ENCODE peak calls at places on chromosomes 7 and 10, in ten cellular contexts. G, N, O, P, S, K, V, U, I and C are unnamed samples.

GRCh38 chr7:110718514-110719205 is 372.3 kb upstream of the LRRN3 start:
- DNase-seq in O (no peak), U (no peak), P (no peak), I (no peak), G (no peak), V (no peak), N (no peak), K (no peak), S (no peak), C (no peak)

GRCh38 chr10:50653142-50653541 is 29.4 kb upstream of the SGMS1 start:
- DNase-seq in N (peak; percentile 77), S (peak; percentile 24), I (peak; percentile 22), V (no peak), O (peak; percentile 38), P (no peak), G (peak; percentile 59), K (no peak), U (no peak), C (peak; percentile 58)

GRCh38 chr10:112782176-112782907 is 167.7 kb upstream of the TCF7L2 start:
- DNase-seq in O (no peak), S (peak; percentile 44), N (no peak), P (no peak), I (no peak), G (no peak), V (peak; percentile 70), K (peak; percentile 95), U (peak; percentile 40), C (no peak)

GRCh38 chr10:83677795-83678194 is 461.5 kb upstream of the GHITM start:
- DNase-seq in G (no peak), U (no peak), N (peak; percentile 1), S (peak; percentile 28), O (no peak), K (peak; percentile 72), V (no peak), I (no peak), P (no peak), C (peak; percentile 31)

GRCh38 chr10:101772895-101773761 is 2.8 kb downstream of the FGF8 start:
- DNase-seq in O (no peak), V (no peak), G (no peak), P (no peak), U (no peak), S (no peak), K (peak; percentile 43), I (peak; percentile 28), N (no peak), C (no peak)

GRCh38 chr10:121976607-121977006 is 1.6 kb upstream of the NSMCE4A start:
- DNase-seq in O (no peak), N (no peak), U (no peak), I (no peak), V (no peak), S (no peak), G (no peak), K (no peak), P (no peak), C (no peak)

GRCh38 chr7:18343047-18343446 is 152.5 kb upstream of the HDAC9 start:
- DNase-seq in K (no peak), N (no peak), U (no peak), O (no peak), P (no peak), S (no peak), I (no peak), V (no peak), G (no peak), C (no peak)

GRCh38 chr10:59006511-59007306 is 169.7 kb upstream of the PHYHIPL start:
- DNase-seq in U (no peak), O (peak; percentile 95), G (peak; percentile 88), V (no peak), K (no peak), P (no peak), S (peak; percentile 70), N (peak; percentile 89), I (no peak), C (peak; percentile 54)

GRCh38 chr10:43971981-43972380 is 323.3 kb upstream of the ZNF32 start:
- DNase-seq in I (no peak), U (no peak), V (no peak), G (no peak), K (no peak), P (no peak), O (no peak), N (no peak), S (no peak), C (no peak)

GRCh38 chr7:131480384-131481315 is 75.8 kb downstream of the PODXL start:
- DNase-seq in V (no peak), N (peak; percentile 63), I (no peak), G (peak; percentile 67), U (no peak), S (no peak), O (no peak), P (no peak), K (no peak), C (no peak)

GRCh38 chr10:62594093-62594520 is 210.4 kb upstream of the ADO start:
- DNase-seq in P (peak; percentile 45), U (peak; percentile 71), K (no peak), V (peak; percentile 65), O (peak; percentile 62), N (peak; percentile 76), S (peak; percentile 54), G (peak; percentile 71), I (peak; percentile 60), C (peak; percentile 69)

GRCh38 chr10:70404906-70405824 is 1.2 kb downstream of the EIF4EBP2 start:
- DNase-seq in G (peak; percentile 97), N (peak; percentile 98), I (peak; percentile 60), P (peak; percentile 78), U (peak; percentile 76), S (peak; percentile 87), V (peak; percentile 71), K (peak; percentile 98), O (peak; percentile 98), C (peak; percentile 99)

GRCh38 chr7:138776156-138776833 is 21.5 kb upstream of the TMEM213 start:
- DNase-seq in N (no peak), V (no peak), I (no peak), K (no peak), S (no peak), O (no peak), U (no peak), P (peak; percentile 28), G (no peak), C (no peak)

GRCh38 chr10:125123363-125124113 is 36.8 kb downstream of the CTBP2 start:
- DNase-seq in V (peak; percentile 87), K (peak; percentile 91), P (peak; percentile 84), S (peak; percentile 97), U (peak; percentile 77), I (no peak), O (peak; percentile 82), N (peak; percentile 94), G (peak; percentile 94), C (peak; percentile 89)
- H3K4me3 ChIP-seq in V (peak overlapping the region; percentile 23), K (peak overlapping the region; percentile 26), P (no peak overlapping the region), S (no peak overlapping the region), U (no peak overlapping the region), I (no peak overlapping the region), O (no peak overlapping the region), N (peak overlapping the region; percentile 19), G (no peak overlapping the region), C (peak overlapping the region; percentile 3)

DNA sequence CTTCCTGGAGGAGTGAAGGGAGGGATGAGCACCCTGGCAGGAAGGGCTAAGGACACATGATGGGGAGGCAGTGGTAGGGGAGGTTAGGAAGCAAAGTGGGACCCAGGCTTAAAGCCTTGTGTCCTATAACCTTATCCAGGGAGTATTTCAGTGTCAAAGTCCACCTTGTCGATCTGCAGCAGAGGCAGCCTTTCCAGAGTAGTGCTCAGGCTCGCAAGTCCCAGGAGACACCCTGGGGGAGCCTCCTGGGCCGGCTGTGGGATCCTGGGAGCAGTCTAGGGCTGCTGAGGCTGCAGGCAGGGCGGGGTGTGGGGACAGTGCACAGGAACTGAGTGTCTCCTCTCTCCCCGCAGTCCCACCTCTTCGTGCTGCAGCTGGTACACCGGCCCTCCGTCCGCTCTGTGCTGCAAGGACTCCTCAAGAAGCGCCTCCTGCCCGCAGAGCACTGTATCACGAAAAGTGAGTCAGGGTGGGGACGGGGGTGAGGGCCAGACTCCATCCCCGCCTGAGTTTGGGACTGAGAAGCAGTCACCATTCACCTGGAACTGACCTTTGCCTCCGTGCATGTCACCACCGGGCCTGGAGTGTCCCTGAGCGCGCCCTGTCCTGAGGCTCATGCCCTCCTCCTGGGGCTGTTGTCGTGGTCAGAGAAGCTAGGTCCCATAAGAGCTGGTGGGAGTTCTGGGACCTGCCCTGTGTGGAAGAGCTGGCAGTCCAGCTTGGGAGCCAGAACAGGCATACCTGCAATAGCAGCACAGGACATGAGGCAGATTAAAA is 45.3 kb upstream of the PPIF start:
- DNase-seq in U (no peak), I (no peak), S (no peak), K (no peak), V (peak; percentile 5), P (no peak), G (no peak), N (no peak), O (no peak), C (no peak)
- TF ChIP-seq CTCF in U (no peak), I (no peak), S (no peak), K (no peak), V (no peak), P (no peak), G (no peak), N (no peak), O (no peak), C (no peak)

DNA sequence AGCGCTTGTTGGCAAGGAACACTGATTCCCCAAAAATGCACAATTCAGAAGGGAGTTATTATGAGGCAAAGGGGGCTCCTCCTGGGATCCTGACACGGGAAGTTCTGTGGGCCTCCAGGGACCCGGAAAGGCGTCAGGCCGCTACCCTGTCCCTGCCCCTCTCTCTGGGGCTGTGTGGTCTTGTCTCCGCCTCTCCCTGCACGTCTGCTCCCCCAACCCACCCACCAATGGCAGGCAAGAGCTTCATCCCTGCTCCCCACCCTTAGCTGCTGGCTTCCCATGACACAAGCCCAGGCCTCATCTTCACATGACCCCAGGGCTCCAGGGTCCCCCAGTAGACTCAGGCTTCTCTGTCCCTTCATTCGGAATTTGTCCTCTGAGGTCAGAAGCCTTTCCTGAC is 31.0 kb upstream of the ADRB1 start:
- DNase-seq in P (no peak), S (no peak), U (no peak), O (no peak), K (no peak), N (no peak), G (no peak), V (peak; percentile 38), I (no peak), C (no peak)
- H3K4me3 ChIP-seq in P (no peak overlapping the region), S (no peak overlapping the region), U (no peak overlapping the region), O (no peak overlapping the region), K (no peak overlapping the region), N (no peak overlapping the region), G (no peak overlapping the region), V (no peak overlapping the region), I (no peak overlapping the region), C (no peak overlapping the region)

DNA sequence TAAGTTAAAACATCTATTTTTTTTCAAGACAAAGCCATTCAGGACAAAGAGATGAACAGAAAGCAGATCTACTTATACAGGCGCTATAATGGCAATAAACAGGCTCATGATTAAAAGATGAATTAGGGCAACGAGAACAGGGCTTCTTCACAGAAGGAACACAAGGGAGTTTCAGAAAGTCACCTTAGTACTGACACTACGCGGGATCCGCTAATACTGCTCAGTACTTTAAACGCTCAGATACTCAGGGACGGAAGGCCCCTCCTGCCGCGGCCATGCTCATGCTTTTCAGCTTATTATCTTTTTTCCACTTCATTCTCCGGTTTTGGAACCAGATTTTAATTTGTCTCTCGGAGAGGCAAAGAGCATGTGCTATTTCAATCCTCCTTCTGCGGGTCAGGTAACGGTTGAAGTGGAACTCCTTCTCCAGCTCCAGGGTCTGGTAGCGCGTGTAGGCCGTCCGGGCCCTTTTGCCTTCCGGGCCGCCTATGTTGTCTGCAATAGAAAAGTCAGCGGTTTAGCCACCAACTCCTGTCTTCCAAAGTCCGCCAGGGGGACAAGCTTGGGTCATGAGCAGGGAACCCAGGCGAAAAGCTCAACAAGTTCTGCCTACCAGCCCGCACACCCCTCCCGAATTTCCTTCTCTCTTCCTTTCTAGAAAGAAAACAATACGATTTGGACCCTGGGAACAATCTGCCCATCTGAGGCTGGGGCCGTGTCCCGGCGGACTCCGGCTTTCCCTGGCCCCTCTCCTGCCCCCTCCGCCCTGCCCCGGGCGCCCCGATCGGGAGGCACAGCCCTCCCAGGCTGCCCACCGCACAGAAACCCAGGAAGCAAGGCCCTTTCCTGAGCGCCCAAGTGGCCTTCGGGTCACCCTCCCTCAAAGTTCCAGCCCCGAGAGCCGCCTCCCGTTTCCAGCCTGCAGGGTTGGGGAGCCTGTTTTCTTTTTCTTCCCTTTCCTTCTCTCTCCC is 1.6 kb downstream of the HOXA5 start:
- DNase-seq in O (peak; percentile 71), V (no peak), N (no peak), I (peak; percentile 50), P (no peak), S (no peak), K (no peak), G (no peak), U (no peak), C (peak; percentile 43)
- TF ChIP-seq CTCF in O (peak; percentile 28), V (no peak), N (no peak), I (no peak), P (no peak), S (no peak), K (peak; percentile 7), G (no peak), U (no peak), C (no peak)